ENCODE peak calls at places on chromosome 1, in six cellular contexts. B, G, P, U, O and X are unnamed samples.

GRCh38 chr1:58983159-58983558 is 199.3 kb upstream of the JUN start:
- DNase-seq in B (no peak), G (no peak), P (no peak), U (no peak), O (no peak), X (no peak)

GRCh38 chr1:5370321-5370720 is 621.9 kb downstream of the NPHP4 start:
- DNase-seq in B (no peak), G (no peak), P (no peak), U (no peak), O (no peak), X (no peak)

GRCh38 chr1:204146965-204147364 is 4.9 kb downstream of the ETNK2 start:
- DNase-seq in B (no peak), G (no peak), P (no peak), U (no peak), O (no peak), X (no peak)

GRCh38 chr1:93722081-93723031 is 40.7 kb upstream of the BCAR3 start:
- DNase-seq in B (no peak), G (no peak), P (peak), U (no peak), O (no peak), X (peak)

GRCh38 chr1:185846672-185847440 is 112.7 kb downstream of the HMCN1 start:
- DNase-seq in B (no peak), G (no peak), P (no peak), U (no peak), O (no peak), X (no peak)

GRCh38 chr1:112818990-112819689 is 104.0 kb upstream of the PPM1J start:
- DNase-seq in B (no peak), G (no peak), P (peak), U (no peak), O (no peak), X (peak)

GRCh38 chr1:193216920-193217319 is 30.5 kb upstream of the B3GALT2 start:
- DNase-seq in B (no peak), G (peak), P (no peak), U (no peak), O (no peak), X (no peak)

GRCh38 chr1:179599623-179600249 is 8.1 kb downstream of the TDRD5 start:
- DNase-seq in B (no peak), G (peak), P (peak), U (no peak), O (no peak), X (peak)

GRCh38 chr1:36762174-36762573 is 272.1 kb downstream of the GRIK3 start:
- DNase-seq in B (no peak), G (no peak), P (no peak), U (no peak), O (no peak), X (no peak)

GRCh38 chr1:178412400-178412770 is 84.4 kb downstream of the CLEC20A start:
- DNase-seq in B (peak), G (peak), P (no peak), U (no peak), O (no peak), X (no peak)

GRCh38 chr1:247401310-247402098 is 14.5 kb upstream of the NLRP3 start:
- DNase-seq in B (no peak), G (no peak), P (no peak), U (no peak), O (no peak), X (no peak)

GRCh38 chr1:206808615-206809014 is 36.3 kb upstream of the IL10 start:
- DNase-seq in B (no peak), G (peak), P (no peak), U (no peak), O (peak), X (peak)

GRCh38 chr1:224329484-224329841 is 509 bp downstream of the NVL start:
- DNase-seq in B (no peak), G (no peak), P (no peak), U (no peak), O (no peak), X (no peak)

GRCh38 chr1:187096689-187097088 is 267.9 kb downstream of the PLA2G4A start:
- DNase-seq in B (no peak), G (no peak), P (no peak), U (no peak), O (no peak), X (no peak)

GRCh38 chr1:26110731-26111529 is 694 bp upstream of the PDIK1L start:
- DNase-seq in B (peak), G (peak), P (peak), U (peak), O (peak), X (peak)

GRCh38 chr1:85815906-85816305 is 107.7 kb upstream of the ZNHIT6 start:
- DNase-seq in B (no peak), G (no peak), P (no peak), U (no peak), O (no peak), X (peak)

GRCh38 chr1:111221633-111222286 is 5.8 kb upstream of the CHI3L2 start:
- DNase-seq in B (peak), G (peak), P (no peak), U (no peak), O (no peak), X (no peak)

GRCh38 chr1:212760126-212760823 is 31.3 kb downstream of the NSL1 start:
- DNase-seq in B (no peak), G (peak), P (no peak), U (peak), O (no peak), X (peak)

GRCh38 chr1:25825605-25826004 is 5.9 kb downstream of the MTFR1L start:
- DNase-seq in B (no peak), G (no peak), P (no peak), U (no peak), O (no peak), X (no peak)

GRCh38 chr1:38778051-38778450 is 81.5 kb downstream of the RRAGC start:
- DNase-seq in B (no peak), G (no peak), P (no peak), U (no peak), O (no peak), X (no peak)

GRCh38 chr1:180299486-180300246 is 69.6 kb downstream of the LHX4 start:
- DNase-seq in B (no peak), G (no peak), P (no peak), U (no peak), O (no peak), X (peak)

GRCh38 chr1:161771166-161771565 is 5.0 kb downstream of the ATF6 start:
- DNase-seq in B (no peak), G (no peak), P (no peak), U (no peak), O (no peak), X (no peak)